ENCODE peak calls at places on chromosome 1, in seven cellular contexts. One of them, this sample, is unnamed.

GRCh38 chr1:164764333-164764732 is 205.3 kb downstream of the PBX1 start:
- DNase-seq in OCI-LY7: no peak
- DNase-seq in lower lobe of right lung: no peak
- DNase-seq in SJCRH30: no peak
- DNase-seq in tibial artery: no peak
- DNase-seq in astrocyte: peak; percentile 49
- DNase-seq in hepatocyte: no peak
- DNase-seq in this sample: no peak

GRCh38 chr1:42886800-42887199 is 40.4 kb downstream of the ZNF691 start:
- DNase-seq in OCI-LY7: no peak
- DNase-seq in lower lobe of right lung: no peak
- DNase-seq in SJCRH30: no peak
- DNase-seq in tibial artery: no peak
- DNase-seq in astrocyte: no peak
- DNase-seq in hepatocyte: no peak
- DNase-seq in this sample: no peak

GRCh38 chr1:168693197-168693871 is 35.7 kb downstream of the DPT start:
- DNase-seq in OCI-LY7: no peak
- DNase-seq in lower lobe of right lung: no peak
- DNase-seq in SJCRH30: no peak
- DNase-seq in tibial artery: no peak
- DNase-seq in astrocyte: no peak
- DNase-seq in hepatocyte: peak; percentile 62
- DNase-seq in this sample: no peak

GRCh38 chr1:59298710-59299346 is 1.9 kb downstream of the FGGY start:
- DNase-seq in OCI-LY7: no peak
- DNase-seq in lower lobe of right lung: no peak
- DNase-seq in SJCRH30: no peak
- DNase-seq in tibial artery: no peak
- DNase-seq in astrocyte: peak; percentile 66
- DNase-seq in hepatocyte: peak; percentile 35
- DNase-seq in this sample: no peak

GRCh38 chr1:98210064-98210463 is 289.2 kb upstream of the DPYD start:
- DNase-seq in OCI-LY7: no peak
- DNase-seq in lower lobe of right lung: no peak
- DNase-seq in SJCRH30: peak; percentile 37
- DNase-seq in tibial artery: no peak
- DNase-seq in astrocyte: peak; percentile 99
- DNase-seq in hepatocyte: no peak
- DNase-seq in this sample: peak; percentile 87

GRCh38 chr1:205588691-205589445 is 42.9 kb downstream of the ELK4 start:
- DNase-seq in OCI-LY7: peak; percentile 75
- DNase-seq in lower lobe of right lung: no peak
- DNase-seq in SJCRH30: peak; percentile 45
- DNase-seq in tibial artery: peak; percentile 56
- DNase-seq in astrocyte: peak; percentile 52
- DNase-seq in hepatocyte: peak; percentile 53
- DNase-seq in this sample: no peak

GRCh38 chr1:181101581-181102226 is 13.2 kb downstream of the IER5 start:
- DNase-seq in OCI-LY7: no peak
- DNase-seq in lower lobe of right lung: no peak
- DNase-seq in SJCRH30: peak; percentile 81
- DNase-seq in tibial artery: peak; percentile 35
- DNase-seq in astrocyte: peak; percentile 75
- DNase-seq in hepatocyte: no peak
- DNase-seq in this sample: no peak

GRCh38 chr1:239706245-239706892 is 320.0 kb downstream of the CHRM3 start:
- DNase-seq in OCI-LY7: no peak
- DNase-seq in lower lobe of right lung: no peak
- DNase-seq in SJCRH30: no peak
- DNase-seq in tibial artery: no peak
- DNase-seq in astrocyte: no peak
- DNase-seq in hepatocyte: no peak
- DNase-seq in this sample: no peak

GRCh38 chr1:152107289-152107983 is 7.8 kb downstream of the TCHH start:
- DNase-seq in OCI-LY7: no peak
- DNase-seq in lower lobe of right lung: no peak
- DNase-seq in SJCRH30: no peak
- DNase-seq in tibial artery: no peak
- DNase-seq in astrocyte: no peak
- DNase-seq in hepatocyte: no peak
- DNase-seq in this sample: no peak

GRCh38 chr1:24151175-24151533 is 8.2 kb upstream of the IL22RA1 start:
- DNase-seq in OCI-LY7: peak; percentile 39
- DNase-seq in lower lobe of right lung: no peak
- DNase-seq in SJCRH30: no peak
- DNase-seq in tibial artery: no peak
- DNase-seq in astrocyte: no peak
- DNase-seq in hepatocyte: peak; percentile 86
- DNase-seq in this sample: peak; percentile 97

GRCh38 chr1:235093013-235093618 is 35.5 kb downstream of the TOMM20 start:
- DNase-seq in OCI-LY7: peak; percentile 24
- DNase-seq in lower lobe of right lung: no peak
- DNase-seq in SJCRH30: peak; percentile 93
- DNase-seq in tibial artery: peak; percentile 76
- DNase-seq in astrocyte: peak; percentile 53
- DNase-seq in hepatocyte: peak; percentile 75
- DNase-seq in this sample: peak; percentile 50

GRCh38 chr1:910881-911721 is 12.6 kb upstream of the SAMD11 start:
- DNase-seq in OCI-LY7: no peak
- DNase-seq in lower lobe of right lung: no peak
- DNase-seq in SJCRH30: no peak
- DNase-seq in tibial artery: no peak
- DNase-seq in astrocyte: peak; percentile 67
- DNase-seq in hepatocyte: peak; percentile 82
- DNase-seq in this sample: peak; percentile 38

GRCh38 chr1:192577145-192578140 is 1.9 kb downstream of the RGS1 start:
- DNase-seq in OCI-LY7: no peak
- DNase-seq in lower lobe of right lung: no peak
- DNase-seq in SJCRH30: no peak
- DNase-seq in tibial artery: no peak
- DNase-seq in astrocyte: no peak
- DNase-seq in hepatocyte: no peak
- DNase-seq in this sample: no peak
- H3K4me1 ChIP-seq in OCI-LY7: peaks cover 4% of the 10 kb centered on the region
- H3K4me1 ChIP-seq in lower lobe of right lung: peaks cover 11% of the 10 kb centered on the region
- H3K4me1 ChIP-seq in SJCRH30: peaks cover 4% of the 10 kb centered on the region
- H3K4me1 ChIP-seq in tibial artery: no peaks in the 10 kb centered on the region
- H3K4me1 ChIP-seq in astrocyte: peaks cover 4% of the 10 kb centered on the region
- H3K4me1 ChIP-seq in hepatocyte: peaks cover 10% of the 10 kb centered on the region
- H3K4me1 ChIP-seq in this sample: no peaks in the 10 kb centered on the region

GRCh38 chr1:65679773-65680172 is 112.9 kb upstream of the PDE4B start:
- DNase-seq in OCI-LY7: no peak
- DNase-seq in lower lobe of right lung: no peak
- DNase-seq in SJCRH30: no peak
- DNase-seq in tibial artery: no peak
- DNase-seq in astrocyte: no peak
- DNase-seq in hepatocyte: no peak
- DNase-seq in this sample: no peak

GRCh38 chr1:65681101-65681500 is 111.6 kb upstream of the PDE4B start:
- DNase-seq in OCI-LY7: no peak
- DNase-seq in lower lobe of right lung: no peak
- DNase-seq in SJCRH30: no peak
- DNase-seq in tibial artery: no peak
- DNase-seq in astrocyte: peak; percentile 55
- DNase-seq in hepatocyte: no peak
- DNase-seq in this sample: no peak
- H3K4me1 ChIP-seq in OCI-LY7: no peaks in the 10 kb centered on the region
- H3K4me1 ChIP-seq in lower lobe of right lung: no peaks in the 10 kb centered on the region
- H3K4me1 ChIP-seq in SJCRH30: no peaks in the 10 kb centered on the region
- H3K4me1 ChIP-seq in tibial artery: no peaks in the 10 kb centered on the region
- H3K4me1 ChIP-seq in astrocyte: no peaks in the 10 kb centered on the region
- H3K4me1 ChIP-seq in hepatocyte: no peaks in the 10 kb centered on the region
- H3K4me1 ChIP-seq in this sample: no peaks in the 10 kb centered on the region

GRCh38 chr1:226981838-226982237 is 41.7 kb downstream of the COQ8A start:
- DNase-seq in OCI-LY7: no peak
- DNase-seq in lower lobe of right lung: no peak
- DNase-seq in SJCRH30: no peak
- DNase-seq in tibial artery: no peak
- DNase-seq in astrocyte: no peak
- DNase-seq in hepatocyte: no peak
- DNase-seq in this sample: no peak

GRCh38 chr1:226984521-226985238 is 44.6 kb downstream of the COQ8A start:
- DNase-seq in OCI-LY7: no peak
- DNase-seq in lower lobe of right lung: no peak
- DNase-seq in SJCRH30: no peak
- DNase-seq in tibial artery: no peak
- DNase-seq in astrocyte: no peak
- DNase-seq in hepatocyte: no peak
- DNase-seq in this sample: no peak

GRCh38 chr1:226983998-226984364 is 43.9 kb downstream of the COQ8A start:
- DNase-seq in OCI-LY7: no peak
- DNase-seq in lower lobe of right lung: no peak
- DNase-seq in SJCRH30: no peak
- DNase-seq in tibial artery: no peak
- DNase-seq in astrocyte: no peak
- DNase-seq in hepatocyte: no peak
- DNase-seq in this sample: no peak

GRCh38 chr1:226982451-226983177 is 42.5 kb downstream of the COQ8A start:
- DNase-seq in OCI-LY7: no peak
- DNase-seq in lower lobe of right lung: no peak
- DNase-seq in SJCRH30: no peak
- DNase-seq in tibial artery: no peak
- DNase-seq in astrocyte: no peak
- DNase-seq in hepatocyte: no peak
- DNase-seq in this sample: no peak

DNA sequence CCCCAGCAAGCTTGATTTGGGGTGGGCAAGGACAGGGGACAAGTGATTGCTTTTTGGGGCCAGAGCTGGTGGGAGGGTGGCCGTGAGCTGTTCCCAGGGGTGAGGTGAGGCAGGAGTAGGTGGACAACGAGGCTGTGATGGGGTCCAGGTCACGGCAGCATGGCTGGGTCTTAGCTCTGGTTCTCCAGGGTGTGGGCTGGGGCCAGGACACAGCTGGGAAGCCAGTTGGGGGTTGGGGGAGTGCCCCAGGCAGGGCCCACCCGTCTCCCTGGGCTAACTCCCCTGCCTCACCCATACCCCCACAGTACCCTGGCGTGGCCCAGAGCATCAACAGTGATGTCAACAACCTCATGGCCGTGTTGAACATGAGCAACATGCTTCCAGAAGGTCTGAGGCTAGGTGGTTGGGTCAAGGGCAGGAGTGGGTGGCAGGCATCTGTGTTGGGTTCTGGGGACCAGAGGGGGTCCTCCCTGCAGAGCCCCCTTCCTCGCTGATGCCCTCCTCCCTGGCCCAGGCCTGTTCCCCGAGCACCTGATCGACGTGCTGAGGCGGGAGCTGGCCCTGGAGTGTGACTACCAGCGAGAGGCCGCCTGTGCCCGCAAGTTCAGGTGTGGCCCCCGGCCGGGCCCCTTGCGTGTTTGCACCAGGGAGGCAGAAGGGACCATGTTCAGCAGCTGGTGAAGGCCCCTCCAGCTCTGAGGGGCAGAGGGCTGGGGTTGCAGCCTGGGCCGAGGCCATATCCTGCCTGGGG is 43.3 kb downstream of the COQ8A start:
- DNase-seq in OCI-LY7: no peak
- DNase-seq in lower lobe of right lung: no peak
- DNase-seq in SJCRH30: no peak
- DNase-seq in tibial artery: no peak
- DNase-seq in astrocyte: no peak
- DNase-seq in hepatocyte: no peak
- DNase-seq in this sample: no peak
- H3K4me1 ChIP-seq in OCI-LY7: no peaks in the 10 kb centered on the region
- H3K4me1 ChIP-seq in lower lobe of right lung: peaks cover 19% of the 10 kb centered on the region
- H3K4me1 ChIP-seq in SJCRH30: no peaks in the 10 kb centered on the region
- H3K4me1 ChIP-seq in tibial artery: peaks cover 25% of the 10 kb centered on the region
- H3K4me1 ChIP-seq in astrocyte: no peaks in the 10 kb centered on the region
- H3K4me1 ChIP-seq in hepatocyte: peaks cover 9% of the 10 kb centered on the region
- H3K4me1 ChIP-seq in this sample: no peaks in the 10 kb centered on the region

GRCh38 chr1:84168783-84169182 is 24.7 kb downstream of the PRKACB start:
- DNase-seq in OCI-LY7: no peak
- DNase-seq in lower lobe of right lung: no peak
- DNase-seq in SJCRH30: no peak
- DNase-seq in tibial artery: no peak
- DNase-seq in astrocyte: no peak
- DNase-seq in hepatocyte: no peak
- DNase-seq in this sample: no peak
- H3K4me1 ChIP-seq in OCI-LY7: peaks cover 20% of the 10 kb centered on the region
- H3K4me1 ChIP-seq in lower lobe of right lung: no peaks in the 10 kb centered on the region
- H3K4me1 ChIP-seq in SJCRH30: peaks cover 5% of the 10 kb centered on the region
- H3K4me1 ChIP-seq in tibial artery: peaks cover 5% of the 10 kb centered on the region
- H3K4me1 ChIP-seq in astrocyte: peaks cover 2% of the 10 kb centered on the region
- H3K4me1 ChIP-seq in hepatocyte: no peaks in the 10 kb centered on the region
- H3K4me1 ChIP-seq in this sample: peaks cover under 1% of the 10 kb centered on the region

This sample was measured in foreskin keratinocyte.